ENCODE peak calls at places on chromosomes 6 and 20, in ten cellular contexts. M is RWPE2; O is A549; V is Karpas-422; P is transverse colon; W is CD8-positive, alpha-beta memory T cell; K is cardiac muscle cell; H is spleen; Y is mucosa of descending colon; S is mesendoderm. R is an unnamed sample.
A peak's percentile ranks its signal among the peaks of the same experiment; 100 is the strongest.

GRCh38 chr6:163187201-163187600 is 227.3 kb upstream of the QKI start:
- DNase-seq in O (no peak), W (no peak), H (no peak), K (no peak), S (no peak), P (no peak), V (no peak), M (no peak), Y (no peak), R (no peak)

GRCh38 chr20:61042501-61043385 is 209.3 kb upstream of the CDH4 start:
- DNase-seq in P (no peak), M (peak; percentile 57), Y (no peak), V (no peak), W (no peak), O (no peak), H (no peak), S (no peak), K (no peak), R (no peak)

GRCh38 chr20:50277460-50278376 is 87.1 kb downstream of the CEBPB start:
- DNase-seq in O (no peak), P (no peak), S (no peak), H (peak; percentile 69), K (no peak), M (peak; percentile 71), V (no peak), W (no peak), Y (peak; percentile 30), R (no peak)

GRCh38 chr6:93787841-93788240 is 368.5 kb upstream of the EPHA7 start:
- DNase-seq in K (no peak), W (no peak), V (no peak), Y (no peak), S (peak; percentile 43), H (no peak), O (no peak), M (no peak), P (no peak), R (no peak)

GRCh38 chr20:8194721-8195120 is 62.7 kb downstream of the PLCB1 start:
- DNase-seq in H (no peak), S (no peak), P (no peak), Y (no peak), O (no peak), M (no peak), K (no peak), W (no peak), V (no peak), R (no peak)

GRCh38 chr6:135481786-135482369 is 15.7 kb downstream of the AHI1 start:
- DNase-seq in V (peak; percentile 45), P (no peak), K (no peak), M (no peak), H (no peak), Y (no peak), S (no peak), W (no peak), O (no peak), R (no peak)

GRCh38 chr6:118565317-118565960 is 17.3 kb downstream of the PLN start:
- DNase-seq in O (peak; percentile 3), V (peak; percentile 87), Y (no peak), S (peak; percentile 74), W (peak; percentile 59), M (no peak), H (no peak), K (no peak), P (no peak), R (no peak)

GRCh38 chr20:39810269-39810668 is 848.1 kb downstream of the DHX35 start:
- DNase-seq in K (no peak), O (no peak), S (peak; percentile 53), M (no peak), W (no peak), V (no peak), P (no peak), H (no peak), Y (no peak), R (no peak)

GRCh38 chr20:1697592-1697991 is 40.0 kb upstream of the SIRPG start:
- DNase-seq in M (no peak), W (no peak), V (no peak), S (no peak), Y (no peak), K (no peak), O (no peak), H (no peak), P (no peak), R (no peak)

GRCh38 chr20:56974499-56975250 is 291.8 kb downstream of the BMP7 start:
- DNase-seq in V (peak; percentile 86), H (no peak), K (peak; percentile 62), M (peak; percentile 74), S (peak; percentile 82), O (peak; percentile 64), Y (peak; percentile 46), P (peak; percentile 59), W (no peak), R (no peak)

GRCh38 chr6:35451354-35452185 is 568 bp upstream of the FANCE start:
- DNase-seq in V (no peak), O (no peak), S (no peak), M (no peak), W (no peak), K (no peak), Y (no peak), H (no peak), P (peak; percentile 30), R (no peak)

GRCh38 chr6:7146079-7146828 is 38.5 kb downstream of the RREB1 start:
- DNase-seq in O (no peak), Y (peak; percentile 79), K (peak; percentile 62), P (peak; percentile 77), S (peak; percentile 58), W (no peak), H (peak; percentile 85), V (no peak), M (no peak), R (no peak)

GRCh38 chr20:58042626-58043025 is 185.8 kb downstream of the ANKRD60 start:
- DNase-seq in H (no peak), S (no peak), O (no peak), P (no peak), K (no peak), V (no peak), Y (no peak), W (no peak), M (no peak), R (no peak)

GRCh38 chr20:38146628-38147027 is 18.4 kb downstream of the TGM2 start:
- DNase-seq in S (no peak), Y (no peak), V (no peak), M (peak; percentile 83), P (no peak), W (no peak), O (no peak), K (no peak), H (no peak), R (no peak)

GRCh38 chr6:62923728-62924127 is 287.5 kb upstream of the FKBP1C start:
- DNase-seq in P (no peak), M (no peak), W (no peak), K (no peak), V (no peak), S (no peak), O (no peak), Y (no peak), H (no peak), R (no peak)

GRCh38 chr6:125258651-125259353 is 43.0 kb downstream of the HDDC2 start:
- DNase-seq in P (no peak), M (no peak), H (no peak), K (no peak), Y (no peak), S (no peak), W (no peak), O (no peak), V (no peak), R (no peak)

GRCh38 chr6:4703367-4703766 is 72.8 kb upstream of the CDYL start:
- DNase-seq in Y (no peak), O (no peak), V (no peak), H (no peak), K (no peak), W (no peak), P (no peak), M (no peak), S (no peak), R (no peak)

GRCh38 chr6:139753198-139753861 is 378.9 kb upstream of the CITED2 start:
- DNase-seq in P (no peak), V (no peak), S (peak; percentile 92), H (no peak), Y (no peak), W (no peak), M (no peak), O (no peak), K (peak; percentile 87), R (no peak)
- H3K4me1 ChIP-seq in P (peaks cover 4% of the 10 kb centered on the region), V (no peaks in the 10 kb centered on the region), S (peaks cover 2% of the 10 kb centered on the region), H (peaks cover 7% of the 10 kb centered on the region), Y (peaks cover 4% of the 10 kb centered on the region), W (no peaks in the 10 kb centered on the region), M (peaks cover 3% of the 10 kb centered on the region), O (peaks cover 44% of the 10 kb centered on the region), K (peaks cover 47% of the 10 kb centered on the region), R (no peaks in the 10 kb centered on the region)

GRCh38 chr20:10641467-10641866 is 32.3 kb downstream of the JAG1 start:
- DNase-seq in S (no peak), O (no peak), V (no peak), Y (no peak), P (no peak), M (no peak), W (no peak), K (no peak), H (no peak), R (no peak)
- H3K4me1 ChIP-seq in S (peaks cover 11% of the 10 kb centered on the region), O (peaks cover 42% of the 10 kb centered on the region), V (no peaks in the 10 kb centered on the region), Y (peaks cover 14% of the 10 kb centered on the region), P (peaks cover 8% of the 10 kb centered on the region), M (peaks cover 29% of the 10 kb centered on the region), W (no peaks in the 10 kb centered on the region), K (peaks cover 16% of the 10 kb centered on the region), H (peaks cover 2% of the 10 kb centered on the region), R (no peaks in the 10 kb centered on the region)

DNA sequence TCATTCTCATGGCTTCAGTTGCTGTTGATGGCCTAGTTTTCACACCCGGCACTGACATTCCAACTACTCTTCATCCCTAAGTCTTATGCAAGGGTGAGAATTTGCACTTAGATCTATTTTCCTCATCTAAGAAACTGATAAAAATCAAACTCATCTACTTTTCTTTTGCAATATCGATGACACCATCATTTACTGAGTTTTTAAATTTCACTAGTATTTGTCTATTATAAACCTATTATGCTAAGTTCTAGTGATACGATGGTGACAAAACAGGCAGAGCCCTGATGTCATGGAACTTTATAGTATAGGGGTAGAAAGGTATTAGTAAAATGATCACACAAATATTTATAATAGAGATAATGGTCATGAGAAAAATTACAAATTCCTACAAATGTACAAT is 167.9 kb upstream of the CITED2 start:
- DNase-seq in M (no peak), S (peak; percentile 30), O (no peak), V (no peak), H (no peak), Y (no peak), K (no peak), W (no peak), P (no peak), R (no peak)
- H3K4me1 ChIP-seq in M (peaks cover 11% of the 10 kb centered on the region), S (peaks cover 2% of the 10 kb centered on the region), O (peaks cover 19% of the 10 kb centered on the region), V (no peaks in the 10 kb centered on the region), H (peaks cover 25% of the 10 kb centered on the region), Y (peaks cover 19% of the 10 kb centered on the region), K (no peaks in the 10 kb centered on the region), W (peaks cover 19% of the 10 kb centered on the region), P (peaks cover 11% of the 10 kb centered on the region), R (peaks cover 10% of the 10 kb centered on the region)

DNA sequence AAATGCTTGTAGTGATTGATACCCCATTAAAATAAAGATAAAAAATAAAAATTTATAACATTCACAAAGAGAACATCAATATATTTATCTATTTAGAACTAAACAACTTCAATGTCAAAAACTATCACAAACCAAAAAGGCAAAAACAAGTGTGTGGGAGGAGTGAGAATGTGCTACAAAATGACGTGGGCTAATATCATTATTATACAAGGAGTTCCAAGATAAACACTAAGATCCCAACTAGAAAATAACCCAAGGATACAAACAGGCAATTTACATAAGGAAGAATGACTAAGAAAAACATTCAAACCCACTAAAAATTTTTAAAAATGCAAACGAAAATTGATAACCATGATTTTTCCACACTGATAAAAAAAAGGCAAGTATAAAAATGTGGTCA is 140.0 kb downstream of the TMEM200A start:
- DNase-seq in M (no peak), O (no peak), P (no peak), H (no peak), S (no peak), W (no peak), V (no peak), Y (no peak), K (no peak), R (no peak)
- H3K4me1 ChIP-seq in M (no peaks in the 10 kb centered on the region), O (no peaks in the 10 kb centered on the region), P (no peaks in the 10 kb centered on the region), H (no peaks in the 10 kb centered on the region), S (no peaks in the 10 kb centered on the region), W (peaks cover 18% of the 10 kb centered on the region), V (no peaks in the 10 kb centered on the region), Y (no peaks in the 10 kb centered on the region), K (no peaks in the 10 kb centered on the region), R (no peaks in the 10 kb centered on the region)